ENCODE peak calls at places on chromosome 7, in seven cellular contexts. P, F, A, X, O, G and I are unnamed samples.

GRCh38 chr7:102860351-102860811 is 52.4 kb upstream of the LRRC17 start:
- DNase-seq in F (no peak), X (peak; percentile 95), O (no peak), A (no peak), P (no peak), G (no peak), I (no peak)

GRCh38 chr7:5450549-5451327 is 27.1 kb upstream of the TNRC18 start:
- DNase-seq in O (no peak), X (peak; percentile 53), G (peak; percentile 41), A (peak; percentile 78), P (peak; percentile 60), F (peak; percentile 84), I (peak; percentile 58)

GRCh38 chr7:79452032-79452494 is 1.4 kb downstream of the MAGI2 start:
- DNase-seq in G (peak; percentile 80), F (peak; percentile 95), O (peak; percentile 93), P (no peak), A (peak; percentile 91), X (peak; percentile 94), I (peak; percentile 25)

GRCh38 chr7:151704969-151705743 is 171.8 kb downstream of the PRKAG2 start:
- DNase-seq in F (no peak), A (no peak), X (no peak), P (peak; percentile 45), O (no peak), G (no peak), I (no peak)

GRCh38 chr7:106485031-106485551 is 175.9 kb downstream of the CCDC71L start:
- DNase-seq in F (no peak), G (no peak), O (no peak), A (no peak), P (no peak), X (peak; percentile 24), I (no peak)

GRCh38 chr7:80427218-80427617 is 84.6 kb downstream of the GNAT3 start:
- DNase-seq in O (no peak), F (no peak), X (no peak), G (no peak), A (no peak), P (no peak), I (no peak)

GRCh38 chr7:158073845-158074840 is 513.5 kb downstream of the PTPRN2 start:
- DNase-seq in O (no peak), P (no peak), G (no peak), X (no peak), F (peak; percentile 60), A (no peak), I (no peak)

GRCh38 chr7:149875396-149875795 is 1.6 kb downstream of the ATP6V0E2 start:
- DNase-seq in A (no peak), O (no peak), P (no peak), F (no peak), X (no peak), G (peak; percentile 24), I (no peak)

GRCh38 chr7:29139796-29140195 is 6.5 kb downstream of the CPVL start:
- DNase-seq in P (no peak), O (no peak), F (no peak), G (no peak), X (no peak), A (no peak), I (no peak)

GRCh38 chr7:18700147-18700546 is 204.6 kb downstream of the HDAC9 start:
- DNase-seq in X (no peak), F (no peak), O (no peak), G (no peak), A (no peak), P (no peak), I (peak; percentile 27)

GRCh38 chr7:93921607-93922446 is at the start of gene GNG11:
- DNase-seq in G (peak; percentile 40), X (peak; percentile 87), P (no peak), A (peak; percentile 87), O (peak; percentile 82), F (peak; percentile 92), I (peak; percentile 5)

GRCh38 chr7:158009886-158010285 is 577.7 kb downstream of the PTPRN2 start:
- DNase-seq in O (no peak), X (no peak), F (no peak), G (no peak), A (no peak), P (no peak), I (no peak)

GRCh38 chr7:1721047-1721687 is 51.1 kb downstream of the ELFN1 start:
- DNase-seq in P (no peak), O (no peak), G (no peak), X (no peak), F (no peak), A (no peak), I (no peak)

GRCh38 chr7:2157473-2158279 is 75.1 kb downstream of the MAD1L1 start:
- DNase-seq in O (peak; percentile 76), G (peak; percentile 87), X (peak; percentile 88), A (peak; percentile 44), P (no peak), F (peak; percentile 71), I (no peak)

GRCh38 chr7:30927559-30927958 is 15.9 kb downstream of the AQP1 start:
- DNase-seq in O (no peak), P (no peak), F (no peak), X (no peak), A (peak; percentile 9), G (no peak), I (no peak)

GRCh38 chr7:22718200-22718711 is 8.7 kb upstream of the IL6 start:
- DNase-seq in A (no peak), G (no peak), O (peak; percentile 69), F (no peak), P (no peak), X (peak; percentile 86), I (no peak)

GRCh38 chr7:30874656-30875317 is 36.9 kb upstream of the AQP1 start:
- DNase-seq in X (no peak), A (no peak), G (no peak), F (no peak), O (no peak), P (no peak), I (no peak)

GRCh38 chr7:94249631-94250030 is 145.1 kb upstream of the COL1A2 start:
- DNase-seq in A (no peak), P (no peak), O (no peak), X (no peak), G (no peak), F (no peak), I (no peak)

GRCh38 chr7:108200326-108200725 is 70.2 kb upstream of the LAMB4 start:
- DNase-seq in A (no peak), X (no peak), O (no peak), G (no peak), F (no peak), P (no peak), I (no peak)

GRCh38 chr7:137820677-137821420 is 25.9 kb downstream of the DGKI start:
- DNase-seq in F (peak; percentile 90), G (peak; percentile 51), X (peak; percentile 83), A (peak; percentile 10), O (peak; percentile 86), P (no peak), I (peak; percentile 13)

GRCh38 chr7:66206116-66206908 is 1.2 kb downstream of the TPST1 start:
- DNase-seq in F (no peak), P (no peak), O (peak; percentile 28), G (no peak), X (peak; percentile 15), A (no peak), I (no peak)

GRCh38 chr7:116577320-116577871 is 52.6 kb downstream of the CAV1 start:
- DNase-seq in G (no peak), F (no peak), P (no peak), O (no peak), X (peak; percentile 24), A (no peak), I (no peak)

GRCh38 chr7:120862987-120863386 is 5.0 kb upstream of the TSPAN12 start:
- DNase-seq in O (no peak), X (peak; percentile 4), A (no peak), P (no peak), G (no peak), F (no peak), I (no peak)

GRCh38 chr7:94012748-94013147 is 8.6 kb upstream of the BET1 start:
- DNase-seq in X (no peak), P (no peak), A (no peak), F (no peak), G (no peak), O (no peak), I (no peak)

GRCh38 chr7:30026229-30027064 is at the start of gene FKBP14:
- DNase-seq in X (peak; percentile 100), G (peak; percentile 98), F (peak; percentile 98), P (peak; percentile 96), O (peak; percentile 99), A (peak; percentile 97), I (peak; percentile 100)

GRCh38 chr7:130356121-130356759 is 11.6 kb downstream of the CPA5 start:
- DNase-seq in P (no peak), X (peak; percentile 98), O (peak; percentile 65), G (no peak), F (no peak), A (peak; percentile 44), I (no peak)

GRCh38 chr7:23691320-23691719 is 11.3 kb downstream of the FAM221A start:
- DNase-seq in G (no peak), P (no peak), O (no peak), X (no peak), A (no peak), F (no peak), I (no peak)

GRCh38 chr7:127769696-127770400 is 117.9 kb downstream of the SND1 start:
- DNase-seq in G (no peak), A (no peak), O (no peak), F (no peak), P (no peak), X (peak; percentile 71), I (no peak)
- H3K4me1 ChIP-seq in G (peaks cover 14% of the 10 kb centered on the region), A (peaks cover 4% of the 10 kb centered on the region), O (peaks cover 12% of the 10 kb centered on the region), F (no peaks in the 10 kb centered on the region), P (no peaks in the 10 kb centered on the region), X (no peaks in the 10 kb centered on the region), I (no peaks in the 10 kb centered on the region)

GRCh38 chr7:117871778-117872538 is 1.3 kb downstream of the CTTNBP2 start:
- DNase-seq in A (peak; percentile 37), X (no peak), P (no peak), F (no peak), G (no peak), O (peak; percentile 64), I (no peak)
- H3K27ac ChIP-seq in A (peak overlapping the region; percentile 78), X (peak overlapping the region; percentile 33), P (no peak overlapping the region), F (no peak overlapping the region), G (no peak overlapping the region), O (no peak overlapping the region), I (no peak overlapping the region)

GRCh38 chr7:76328390-76328789 is 25.9 kb downstream of the HSPB1 start:
- DNase-seq in A (peak; percentile 17), O (no peak), X (no peak), G (no peak), F (peak; percentile 51), P (no peak), I (no peak)
- H3K36me3 ChIP-seq in A (no peaks in the 10 kb centered on the region), O (peaks cover 21% of the 10 kb centered on the region), X (peaks cover 13% of the 10 kb centered on the region), G (peaks cover 28% of the 10 kb centered on the region), F (peaks cover 4% of the 10 kb centered on the region), P (peaks cover 92% of the 10 kb centered on the region), I (peaks cover 22% of the 10 kb centered on the region)

DNA sequence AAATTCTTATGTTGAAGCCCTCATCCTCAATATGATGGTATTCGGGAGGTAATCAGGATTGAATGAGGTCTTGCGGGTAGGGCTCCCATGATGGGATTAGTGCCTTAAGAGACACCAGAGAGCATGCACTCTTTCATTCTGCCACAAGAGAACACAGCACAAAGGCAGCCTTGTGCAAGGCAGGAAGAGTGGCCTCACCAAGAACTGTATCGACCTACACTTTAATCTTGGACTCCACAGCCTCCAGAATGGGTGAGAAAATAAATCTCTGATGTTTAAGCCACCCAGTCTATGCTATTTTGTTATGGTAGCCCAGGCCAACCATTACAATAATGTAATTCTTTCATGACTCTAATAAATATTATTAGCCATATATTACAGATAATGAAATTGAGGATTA is 8.4 kb downstream of the SEM1 start:
- DNase-seq in X (no peak), O (no peak), G (no peak), A (no peak), F (no peak), P (no peak), I (no peak)
- H3K4me1 ChIP-seq in X (no peaks in the 10 kb centered on the region), O (peaks cover 9% of the 10 kb centered on the region), G (peaks cover 15% of the 10 kb centered on the region), A (peaks cover 3% of the 10 kb centered on the region), F (no peaks in the 10 kb centered on the region), P (no peaks in the 10 kb centered on the region), I (no peaks in the 10 kb centered on the region)